ENCODE peak calls at places on chromosomes 4 and X, in four cellular contexts. Q is upper lobe of left lung, W is fibroblast of the aortic adventitia, S is fibroblast of mammary gland. T is an unnamed sample.

GRCh38 chrX:130245441-130245840 is 23.3 kb downstream of the ZNF280C start:
- DNase-seq in Q (no peak), W (peak), S (peak), T (peak)

GRCh38 chrX:119573840-119574393 is 446 bp upstream of the UBE2A start:
- DNase-seq in Q (no peak), W (peak), S (peak), T (peak)

GRCh38 chr4:179709961-179710624 is 2267.9 kb upstream of the AGA start:
- DNase-seq in Q (no peak), W (no peak), S (no peak), T (no peak)

GRCh38 chrX:57156397-57157049 is 19.3 kb upstream of the SPIN2A start:
- DNase-seq in Q (no peak), W (peak), S (peak), T (peak)

GRCh38 chrX:100864967-100865366 is 9.2 kb downstream of the NOX1 start:
- DNase-seq in Q (no peak), W (peak), S (peak), T (peak)

GRCh38 chrX:53093177-53093655 is 726 bp upstream of the KANTR start:
- DNase-seq in Q (peak), W (peak), S (peak), T (peak)

GRCh38 chr4:114694770-114695169 is 96.2 kb downstream of the UGT8 start:
- DNase-seq in Q (no peak), W (peak), S (peak), T (peak)

GRCh38 chr4:138958519-138958918 is 57.1 kb upstream of the NOCT start:
- DNase-seq in Q (no peak), W (no peak), S (no peak), T (no peak)

GRCh38 chr4:111631157-111631999 is 513.9 kb upstream of the FAM241A start:
- DNase-seq in Q (no peak), W (peak), S (peak), T (peak)

GRCh38 chr4:8547108-8547911 is 32.9 kb upstream of the GPR78 start:
- DNase-seq in Q (no peak), W (peak), S (peak), T (peak)

GRCh38 chr4:90660672-90661071 is 533.5 kb downstream of the CCSER1 start:
- DNase-seq in Q (no peak), W (no peak), S (no peak), T (no peak)

DNA sequence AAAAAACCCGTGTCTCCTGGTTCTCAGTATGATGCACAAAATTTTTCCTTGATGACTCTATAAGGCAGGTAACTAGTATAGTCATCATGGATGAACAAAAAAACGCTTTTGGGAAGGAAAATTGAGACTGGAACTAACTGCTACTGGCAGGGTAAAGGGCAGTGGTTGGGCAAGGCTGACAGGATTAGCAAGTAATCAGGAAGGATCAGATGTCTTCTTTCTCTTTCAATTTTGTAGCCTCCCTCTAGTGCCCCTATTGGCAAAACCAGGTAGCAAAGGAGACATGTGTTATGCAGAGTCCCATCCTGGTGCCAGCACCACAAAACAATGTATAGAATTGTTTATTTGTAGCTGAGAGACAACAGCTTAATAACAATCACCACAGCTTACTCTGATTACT is 12.8 kb upstream of the SLITRK4 start:
- DNase-seq in Q (no peak), W (no peak), S (no peak), T (no peak)
- H3K4me3 ChIP-seq in Q (no peak), W (no peak), S (no peak), T (no peak)

GRCh38 chr4:75702919-75703411 is 21.4 kb upstream of the USO1 start:
- DNase-seq in Q (no peak), W (no peak), S (no peak), T (no peak)

GRCh38 chr4:75710246-75710645 is 14.1 kb upstream of the USO1 start:
- DNase-seq in Q (no peak), W (peak), S (no peak), T (no peak)

GRCh38 chr4:75705198-75705712 is 19.1 kb upstream of the USO1 start:
- DNase-seq in Q (no peak), W (no peak), S (no peak), T (no peak)

DNA sequence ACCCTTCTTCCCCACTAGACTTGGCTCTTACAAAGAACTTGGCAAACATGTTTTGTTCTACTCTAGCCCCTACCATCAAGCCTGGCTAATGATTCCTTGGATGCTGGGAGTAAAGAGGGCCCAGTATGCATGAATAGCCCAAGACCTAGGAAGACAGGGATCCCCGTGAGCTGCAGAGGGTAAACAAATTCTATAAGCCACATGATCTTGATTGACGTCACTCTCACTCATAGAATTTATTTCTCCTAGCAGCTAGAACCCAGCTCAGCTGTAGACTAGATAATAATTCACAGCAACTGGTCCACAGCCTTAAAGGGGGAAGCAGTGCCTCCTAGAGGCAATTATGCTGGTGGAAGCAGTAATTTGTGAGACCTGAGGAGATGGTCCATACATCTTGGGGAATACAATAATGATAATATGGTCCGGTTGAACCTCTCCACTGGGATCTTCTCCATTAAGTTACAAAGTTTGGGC is 16.1 kb upstream of the USO1 start:
- DNase-seq in Q (no peak), W (no peak), S (no peak), T (no peak)
- TF ChIP-seq CTCF in Q (peak), W (peak), S (peak), T (no peak)

GRCh38 chr4:186957952-186958555 is 234.4 kb upstream of the FAT1 start:
- DNase-seq in Q (no peak), W (no peak), S (peak), T (peak)
- H3K4me3 ChIP-seq in Q (no peak), W (no peak), S (no peak), T (no peak)

DNA sequence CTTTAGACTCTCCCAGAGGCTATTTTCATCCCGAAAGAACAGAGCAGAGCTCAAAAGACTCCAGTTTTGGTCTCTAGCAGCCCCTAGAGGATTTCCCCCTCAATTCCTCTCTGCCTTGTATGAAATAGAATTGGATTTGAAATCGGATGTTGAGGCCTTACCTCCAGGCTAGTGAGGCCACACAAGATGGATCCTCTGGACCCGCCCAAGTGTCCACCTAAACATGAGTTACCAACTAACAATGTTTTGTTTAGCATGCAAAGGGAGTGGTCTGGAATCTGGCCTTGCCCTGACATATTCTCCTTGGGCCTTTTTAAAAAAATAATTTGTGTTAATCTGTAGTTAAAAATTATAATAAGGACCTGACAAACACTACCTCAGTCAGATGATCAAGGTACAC is 6.4 kb downstream of the TLR8 start:
- DNase-seq in Q (no peak), W (no peak), S (no peak), T (no peak)
- TF ChIP-seq CTCF in Q (no peak), W (no peak), S (no peak), T (no peak)

DNA sequence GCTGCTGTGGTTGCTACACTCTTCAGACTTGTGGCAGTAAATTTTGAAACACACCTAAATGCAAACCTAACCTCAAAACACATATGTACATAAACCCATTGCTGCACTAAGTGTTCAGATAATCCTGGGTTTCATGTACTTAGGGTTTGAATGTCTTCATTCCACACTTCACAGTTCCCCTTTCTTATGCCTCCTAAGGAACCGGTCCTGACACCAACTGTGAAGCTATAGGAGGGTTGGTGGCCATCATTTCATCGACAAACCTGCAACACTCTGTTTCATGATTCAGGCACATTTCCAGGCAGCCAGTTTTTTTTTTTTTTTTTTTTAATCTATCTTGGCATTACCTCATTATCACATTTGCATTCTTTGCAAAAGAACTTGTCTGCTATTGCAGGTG is 3.2 kb downstream of the STOX2 start:
- DNase-seq in Q (no peak), W (no peak), S (no peak), T (no peak)
- H3K4me3 ChIP-seq in Q (no peak), W (no peak), S (no peak), T (no peak)

GRCh38 chrX:32084757-32085156 is 1012.9 kb upstream of the FTHL17 start:
- DNase-seq in Q (no peak), W (no peak), S (no peak), T (no peak)
- TF ChIP-seq CTCF in Q (no peak), W (no peak), S (no peak), T (no peak)

GRCh38 chr4:170134821-170135220 is 45.1 kb upstream of the AADAT start:
- DNase-seq in Q (no peak), W (no peak), S (no peak), T (no peak)

GRCh38 chr4:170145120-170145519 is 55.4 kb upstream of the AADAT start:
- DNase-seq in Q (no peak), W (no peak), S (no peak), T (no peak)

GRCh38 chr4:170138580-170139194 is 48.9 kb upstream of the AADAT start:
- DNase-seq in Q (no peak), W (peak), S (peak), T (peak)

GRCh38 chr4:170137466-170137865 is 47.7 kb upstream of the AADAT start:
- DNase-seq in Q (no peak), W (no peak), S (no peak), T (no peak)

GRCh38 chr4:170139764-170140163 is 50.0 kb upstream of the AADAT start:
- DNase-seq in Q (no peak), W (peak), S (peak), T (peak)
- H3K4me3 ChIP-seq in Q (no peak), W (no peak), S (no peak), T (no peak)